ENCODE peak calls at places on chromosomes 3 and 15, in seven cellular contexts. K, W, Y, N, F, O and L are unnamed samples.
A peak's percentile ranks its signal among the peaks of the same experiment; 100 is the strongest.

GRCh38 chr3:40753371-40753770 is 228.6 kb downstream of the ZNF621 start:
- DNase-seq in N (no peak), Y (no peak), W (no peak), O (no peak), F (no peak), K (no peak), L (no peak)

GRCh38 chr3:123365450-123366143 is 83.3 kb downstream of the ADCY5 start:
- DNase-seq in N (no peak), Y (peak; percentile 46), O (peak; percentile 27), F (no peak), K (no peak), W (peak; percentile 8), L (no peak)

GRCh38 chr3:10170915-10171478 is 6.3 kb downstream of the IRAK2 start:
- DNase-seq in O (no peak), F (no peak), K (no peak), W (no peak), Y (no peak), N (no peak), L (no peak)

GRCh38 chr3:13027154-13027553 is 46.1 kb downstream of the IQSEC1 start:
- DNase-seq in N (no peak), K (no peak), F (no peak), Y (no peak), W (no peak), O (no peak), L (no peak)

GRCh38 chr15:90665288-90666134 is 51.6 kb upstream of the BLM start:
- DNase-seq in K (no peak), Y (peak; percentile 43), O (peak; percentile 77), F (peak; percentile 37), N (no peak), W (peak; percentile 19), L (no peak)

GRCh38 chr15:65519781-65520299 is 2.4 kb upstream of the DPP8 start:
- DNase-seq in O (no peak), N (no peak), F (no peak), W (no peak), Y (no peak), K (no peak), L (peak; percentile 2)

GRCh38 chr3:33007776-33008175 is 56.3 kb downstream of the CCR4 start:
- DNase-seq in O (no peak), N (no peak), W (no peak), F (no peak), Y (no peak), K (no peak), L (no peak)

GRCh38 chr3:173618703-173619102 is 221.2 kb downstream of the NLGN1 start:
- DNase-seq in O (no peak), F (no peak), W (no peak), Y (no peak), K (no peak), N (no peak), L (no peak)

GRCh38 chr15:100266166-100266565 is 75.6 kb downstream of the ADAMTS17 start:
- DNase-seq in K (no peak), N (no peak), F (no peak), W (no peak), Y (no peak), O (no peak), L (no peak)

GRCh38 chr15:73048624-73049295 is 3.5 kb upstream of the NEO1 start:
- DNase-seq in N (no peak), O (no peak), K (no peak), Y (no peak), W (no peak), F (no peak), L (no peak)

GRCh38 chr3:156483961-156484787 is 70.7 kb downstream of the SSR3 start:
- DNase-seq in K (no peak), Y (peak; percentile 62), N (no peak), F (peak; percentile 4), O (peak; percentile 93), W (no peak), L (no peak)

GRCh38 chr3:194137314-194138097 is 1.6 kb downstream of the HES1 start:
- DNase-seq in O (peak; percentile 83), W (no peak), K (no peak), F (peak; percentile 23), N (no peak), Y (peak; percentile 83), L (no peak)

GRCh38 chr15:50624616-50625168 is 61.9 kb downstream of the TRPM7 start:
- DNase-seq in Y (no peak), W (no peak), F (no peak), K (no peak), N (no peak), O (no peak), L (no peak)

GRCh38 chr15:60390931-60391501 is 6.8 kb downstream of the ANXA2 start:
- DNase-seq in W (peak; percentile 96), K (peak; percentile 91), N (no peak), Y (peak; percentile 75), O (no peak), F (no peak), L (no peak)

GRCh38 chr3:67947808-67948508 is 293.5 kb upstream of the SUCLG2 start:
- DNase-seq in N (no peak), Y (no peak), K (no peak), O (no peak), W (no peak), F (no peak), L (no peak)

GRCh38 chr15:99052205-99052604 is 44.6 kb upstream of the PGPEP1L start:
- DNase-seq in O (no peak), N (no peak), Y (no peak), F (no peak), K (no peak), W (no peak), L (no peak)

GRCh38 chr15:67267440-67267839 is 12.9 kb downstream of the IQCH start:
- DNase-seq in N (no peak), F (no peak), Y (no peak), O (no peak), W (no peak), K (no peak), L (no peak)

GRCh38 chr3:50523170-50523865 is 19.9 kb upstream of the CACNA2D2 start:
- DNase-seq in F (no peak), Y (no peak), W (no peak), K (no peak), N (no peak), O (no peak), L (no peak)

GRCh38 chr3:25849101-25849500 is 59.2 kb downstream of the OXSM start:
- DNase-seq in N (no peak), Y (no peak), W (no peak), O (no peak), F (no peak), K (no peak), L (no peak)

GRCh38 chr3:25654576-25654975 is 10.1 kb downstream of the TOP2B start:
- DNase-seq in K (no peak), F (no peak), N (no peak), W (no peak), Y (no peak), O (no peak), L (no peak)

GRCh38 chr3:151630938-151631417 is 102.7 kb upstream of the AADACL2 start:
- DNase-seq in N (no peak), W (no peak), F (no peak), K (no peak), Y (no peak), O (no peak), L (no peak)

GRCh38 chr3:128424508-128425069 is 42.1 kb downstream of the DNAJB8 start:
- DNase-seq in W (no peak), K (peak; percentile 13), Y (peak; percentile 90), O (no peak), F (no peak), N (no peak), L (no peak)

GRCh38 chr15:26102988-26103387 is 239.9 kb upstream of the ATP10A start:
- DNase-seq in Y (peak; percentile 21), O (no peak), W (no peak), N (no peak), K (no peak), F (no peak), L (no peak)

GRCh38 chr15:74482661-74483060 is 21.7 kb upstream of the UBL7 start:
- DNase-seq in F (no peak), W (no peak), Y (no peak), N (no peak), K (no peak), O (no peak), L (no peak)

GRCh38 chr3:1734494-1735122 is 364.1 kb upstream of the CNTN4 start:
- DNase-seq in N (no peak), Y (no peak), K (no peak), W (no peak), F (no peak), O (no peak), L (no peak)